ENCODE peak calls at places on chromosomes 13 and 19, in seven cellular contexts. F is cardiac muscle cell, D is kidney, X is tibial artery, C is thyroid gland, Q is fibroblast of pulmonary artery, I is mucosa of descending colon. M is an unnamed sample.

GRCh38 chr13:95155504-95155903 is 145.7 kb downstream of the ABCC4 start:
- DNase-seq in F (no peak), C (no peak), I (no peak), X (no peak), D (no peak), Q (no peak), M (no peak)

GRCh38 chr19:52722062-52723005 is 12.5 kb downstream of the ZNF611 start:
- DNase-seq in D (no peak), I (no peak), F (peak; percentile 41), X (no peak), C (no peak), Q (peak; percentile 62), M (peak; percentile 77)

GRCh38 chr19:14156971-14157717 is 20.8 kb upstream of the ASF1B start:
- DNase-seq in D (no peak), C (no peak), X (no peak), Q (no peak), I (no peak), F (no peak), M (no peak)

GRCh38 chr13:66076417-66076816 is 1153.7 kb downstream of the PCDH9 start:
- DNase-seq in D (no peak), Q (peak; percentile 50), F (peak; percentile 38), C (no peak), X (no peak), I (no peak), M (peak; percentile 1)

GRCh38 chr13:48121733-48122132 is 26.8 kb upstream of the MED4 start:
- DNase-seq in C (peak; percentile 49), X (no peak), I (no peak), D (no peak), F (no peak), Q (no peak), M (no peak)

GRCh38 chr13:34076943-34077703 is 259.2 kb downstream of the RFC3 start:
- DNase-seq in I (no peak), Q (peak; percentile 56), F (peak; percentile 49), C (no peak), X (no peak), D (no peak), M (peak; percentile 73)

GRCh38 chr19:30812099-30812684 is 440.0 kb downstream of the ZNF536 start:
- DNase-seq in F (no peak), I (no peak), D (no peak), Q (no peak), C (no peak), X (no peak), M (no peak)

GRCh38 chr13:42129033-42129432 is 80.6 kb downstream of the DGKH start:
- DNase-seq in F (no peak), C (no peak), I (no peak), X (no peak), Q (no peak), D (no peak), M (no peak)

GRCh38 chr13:113657851-113658741 is at the start of gene ATP4B:
- DNase-seq in Q (no peak), F (no peak), C (no peak), D (peak; percentile 64), X (peak; percentile 55), I (no peak), M (no peak)

GRCh38 chr19:2488405-2488941 is 12.5 kb downstream of the GADD45B start:
- DNase-seq in F (no peak), X (no peak), Q (no peak), C (no peak), I (peak; percentile 78), D (no peak), M (no peak)

GRCh38 chr13:59570204-59570603 is 593.5 kb downstream of the DIAPH3 start:
- DNase-seq in C (no peak), Q (no peak), I (no peak), F (no peak), X (no peak), D (no peak), M (no peak)

GRCh38 chr13:44359983-44360375 is 13.6 kb upstream of the SERP2 start:
- DNase-seq in X (no peak), D (no peak), F (no peak), I (no peak), C (no peak), Q (no peak), M (no peak)

GRCh38 chr19:41384351-41384750 is 8.0 kb downstream of the TMEM91 start:
- DNase-seq in F (no peak), C (no peak), D (no peak), X (no peak), Q (no peak), I (no peak), M (no peak)

GRCh38 chr13:112859817-112860190 is 109.2 kb upstream of the MCF2L start:
- DNase-seq in D (peak; percentile 87), X (no peak), I (no peak), Q (peak; percentile 60), C (peak; percentile 87), F (peak; percentile 50), M (peak; percentile 6)

GRCh38 chr19:31037311-31037710 is 311.9 kb downstream of the TSHZ3 start:
- DNase-seq in D (no peak), X (no peak), I (no peak), C (peak; percentile 14), Q (no peak), F (no peak), M (no peak)

GRCh38 chr13:45384474-45385174 is 33.5 kb downstream of the SLC25A30 start:
- DNase-seq in Q (no peak), I (no peak), F (no peak), D (no peak), X (no peak), C (no peak), M (no peak)

GRCh38 chr13:40074338-40074737 is 418.9 kb downstream of the COG6 start:
- DNase-seq in C (no peak), I (no peak), Q (peak; percentile 49), D (no peak), X (no peak), F (peak; percentile 90), M (no peak)

GRCh38 chr13:74683411-74683810 is 549.2 kb upstream of the KLF12 start:
- DNase-seq in I (no peak), Q (peak; percentile 22), C (no peak), D (no peak), F (peak; percentile 15), X (no peak), M (no peak)

GRCh38 chr19:47145639-47146486 is 15.2 kb downstream of the SAE1 start:
- DNase-seq in C (no peak), D (no peak), F (no peak), Q (no peak), X (no peak), I (no peak), M (no peak)

GRCh38 chr13:113551081-113552000 is 33.2 kb upstream of the TFDP1 start:
- DNase-seq in X (peak; percentile 46), I (no peak), F (no peak), Q (no peak), C (no peak), D (peak; percentile 28), M (no peak)

GRCh38 chr13:50810998-50811397 is 32.5 kb downstream of the DLEU7 start:
- DNase-seq in Q (no peak), C (no peak), I (no peak), F (no peak), D (no peak), X (no peak), M (no peak)

GRCh38 chr13:105936816-105937215 is 598.6 kb downstream of the EFNB2 start:
- DNase-seq in F (no peak), C (no peak), D (no peak), X (no peak), I (no peak), Q (no peak), M (peak; percentile 35)

GRCh38 chr13:50527612-50528509 is 315.6 kb downstream of the DLEU7 start:
- DNase-seq in I (no peak), C (peak; percentile 40), D (no peak), F (no peak), X (no peak), Q (no peak), M (peak; percentile 52)

GRCh38 chr19:7965259-7965841 is 21.9 kb upstream of the TIMM44 start:
- DNase-seq in C (no peak), Q (no peak), X (no peak), F (no peak), D (no peak), I (no peak), M (no peak)

GRCh38 chr13:59823495-59823894 is 340.2 kb downstream of the DIAPH3 start:
- DNase-seq in X (no peak), C (no peak), Q (peak; percentile 44), I (no peak), D (no peak), F (peak; percentile 46), M (peak; percentile 62)

GRCh38 chr19:16588824-16589577 is 16.8 kb upstream of the SLC35E1 start:
- DNase-seq in X (no peak), Q (no peak), C (no peak), I (no peak), D (no peak), F (no peak), M (no peak)
- H3K4me3 ChIP-seq in X (no peak overlapping the region), Q (no peak overlapping the region), C (no peak overlapping the region), I (no peak overlapping the region), D (no peak overlapping the region), F (no peak overlapping the region), M (no peak overlapping the region)

DNA sequence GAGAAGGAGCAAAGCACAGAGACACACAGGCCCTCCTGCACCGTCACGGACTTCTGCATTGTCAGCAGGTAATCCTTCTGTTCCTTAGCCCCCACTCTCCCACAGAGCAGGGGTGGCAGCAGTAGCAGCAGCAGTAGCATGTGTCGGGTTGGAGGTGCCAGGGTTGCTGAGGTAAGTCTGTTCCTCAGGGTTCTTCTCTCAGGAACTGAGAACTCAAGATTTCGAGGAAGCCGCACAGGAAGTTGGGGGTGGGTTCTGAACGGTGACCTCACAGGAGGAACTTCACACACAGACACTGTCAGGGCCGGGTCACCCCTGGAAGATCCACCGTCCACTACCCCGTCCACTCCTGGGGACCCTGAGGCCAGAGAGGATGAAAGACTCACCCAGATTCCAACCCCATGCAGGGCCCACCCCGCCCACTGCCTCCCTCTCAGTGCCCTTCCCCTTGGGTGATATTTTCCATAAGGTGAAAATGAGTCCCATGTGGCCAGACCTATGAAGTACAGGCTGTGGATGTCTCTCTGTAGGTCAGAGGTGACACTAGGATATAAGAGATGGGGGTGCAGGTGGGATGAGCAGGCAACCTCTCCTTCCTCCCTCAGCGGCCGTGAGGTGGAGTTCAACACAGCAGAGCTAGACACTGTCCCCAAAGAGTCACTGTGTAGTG is at the start of gene SIGLEC12:
- DNase-seq in C (no peak), Q (no peak), X (no peak), D (no peak), F (no peak), I (peak; percentile 24), M (no peak)
- H3K4me3 ChIP-seq in C (no peak within 1 kb of the TSS), Q (no peak within 1 kb of the TSS), X (no peak within 1 kb of the TSS), D (no peak within 1 kb of the TSS), F (no peak within 1 kb of the TSS), I (no peak within 1 kb of the TSS), M (no peak within 1 kb of the TSS)

GRCh38 chr19:54279441-54279962 is 1.4 kb downstream of the LILRB2 start:
- DNase-seq in F (no peak), Q (no peak), X (no peak), D (no peak), C (no peak), I (no peak), M (no peak)
- H3K4me3 ChIP-seq in F (no peak overlapping the region), Q (no peak overlapping the region), X (no peak overlapping the region), D (no peak overlapping the region), C (no peak overlapping the region), I (no peak overlapping the region), M (no peak overlapping the region)

DNA sequence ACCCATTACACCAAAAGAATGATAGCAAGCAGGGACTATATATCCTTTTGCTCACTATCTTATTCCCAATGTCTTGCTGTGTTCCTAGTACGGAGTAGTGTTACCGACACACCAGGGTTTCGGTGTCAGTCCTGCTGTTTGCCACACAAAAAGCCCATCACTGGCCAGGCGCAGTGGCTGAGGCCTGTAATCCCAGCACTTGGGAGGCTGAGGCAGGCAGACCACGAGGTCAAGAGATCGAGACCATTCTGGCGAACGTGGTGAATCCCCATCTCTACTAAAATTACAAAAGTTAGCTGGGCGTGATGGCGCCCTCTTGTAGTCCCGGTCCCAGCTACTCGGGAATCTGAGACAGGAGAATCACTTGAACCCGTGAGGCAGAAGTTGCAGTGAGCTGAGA is 1467.3 kb upstream of the MIR17HG start:
- DNase-seq in X (no peak), Q (no peak), I (no peak), F (no peak), C (no peak), D (no peak), M (no peak)
- H3K4me3 ChIP-seq in X (no peak overlapping the region), Q (no peak overlapping the region), I (no peak overlapping the region), F (no peak overlapping the region), C (no peak overlapping the region), D (no peak overlapping the region), M (no peak overlapping the region)